ENCODE peak calls at places on chromosomes 11 and 22, in seven cellular contexts. One of them, this sample, is unnamed.
A peak's percentile ranks its signal among the peaks of the same experiment; 100 is the strongest.

GRCh38 chr11:86484164-86484794 is 109.6 kb downstream of the CCDC81 start:
- DNase-seq in AG09319: peak; percentile 94
- DNase-seq in tibial nerve: no peak
- DNase-seq in endothelial cell: no peak
- DNase-seq in fibroblast of lung: peak; percentile 98
- DNase-seq in A549: peak; percentile 91
- DNase-seq in nephron progenitor cell: no peak
- DNase-seq in this sample: peak; percentile 79

GRCh38 chr11:38330578-38330977 is 1732.5 kb upstream of the RAG2 start:
- DNase-seq in AG09319: no peak
- DNase-seq in tibial nerve: no peak
- DNase-seq in A549: no peak
- DNase-seq in fibroblast of lung: no peak
- DNase-seq in nephron progenitor cell: no peak
- DNase-seq in endothelial cell: no peak
- DNase-seq in this sample: no peak

GRCh38 chr11:2267306-2267861 is 3.0 kb downstream of the ASCL2 start:
- DNase-seq in A549: no peak
- DNase-seq in AG09319: no peak
- DNase-seq in nephron progenitor cell: no peak
- DNase-seq in endothelial cell: no peak
- DNase-seq in tibial nerve: no peak
- DNase-seq in fibroblast of lung: no peak
- DNase-seq in this sample: no peak

GRCh38 chr11:360326-361280 is 8.7 kb upstream of the B4GALNT4 start:
- DNase-seq in AG09319: no peak
- DNase-seq in nephron progenitor cell: no peak
- DNase-seq in endothelial cell: no peak
- DNase-seq in A549: no peak
- DNase-seq in fibroblast of lung: no peak
- DNase-seq in tibial nerve: no peak
- DNase-seq in this sample: no peak

GRCh38 chr11:74695705-74696280 is 35.4 kb downstream of the CHRDL2 start:
- DNase-seq in tibial nerve: no peak
- DNase-seq in endothelial cell: no peak
- DNase-seq in fibroblast of lung: no peak
- DNase-seq in A549: no peak
- DNase-seq in AG09319: no peak
- DNase-seq in nephron progenitor cell: no peak
- DNase-seq in this sample: no peak

GRCh38 chr11:121914508-121914907 is 201.5 kb downstream of the BLID start:
- DNase-seq in endothelial cell: no peak
- DNase-seq in nephron progenitor cell: no peak
- DNase-seq in AG09319: no peak
- DNase-seq in fibroblast of lung: no peak
- DNase-seq in tibial nerve: no peak
- DNase-seq in A549: no peak
- DNase-seq in this sample: no peak

GRCh38 chr11:108754901-108755625 is 90.2 kb downstream of the DDX10 start:
- DNase-seq in tibial nerve: peak; percentile 45
- DNase-seq in nephron progenitor cell: no peak
- DNase-seq in endothelial cell: no peak
- DNase-seq in fibroblast of lung: peak; percentile 63
- DNase-seq in A549: no peak
- DNase-seq in AG09319: no peak
- DNase-seq in this sample: no peak

GRCh38 chr22:35910926-35911325 is 117.7 kb downstream of the RBFOX2 start:
- DNase-seq in nephron progenitor cell: no peak
- DNase-seq in AG09319: no peak
- DNase-seq in tibial nerve: no peak
- DNase-seq in A549: no peak
- DNase-seq in fibroblast of lung: no peak
- DNase-seq in endothelial cell: no peak
- DNase-seq in this sample: no peak

GRCh38 chr11:15909937-15910598 is 446.3 kb downstream of the SOX6 start:
- DNase-seq in tibial nerve: no peak
- DNase-seq in fibroblast of lung: no peak
- DNase-seq in endothelial cell: no peak
- DNase-seq in AG09319: no peak
- DNase-seq in nephron progenitor cell: no peak
- DNase-seq in A549: no peak
- DNase-seq in this sample: no peak

GRCh38 chr11:19728436-19728835 is 15.8 kb downstream of the NAV2 start:
- DNase-seq in endothelial cell: no peak
- DNase-seq in nephron progenitor cell: no peak
- DNase-seq in tibial nerve: no peak
- DNase-seq in A549: no peak
- DNase-seq in fibroblast of lung: peak; percentile 50
- DNase-seq in AG09319: no peak
- DNase-seq in this sample: peak; percentile 28

GRCh38 chr11:31106963-31107576 is 262.5 kb downstream of the DCDC1 start:
- DNase-seq in endothelial cell: peak; percentile 77
- DNase-seq in fibroblast of lung: peak; percentile 53
- DNase-seq in tibial nerve: peak; percentile 16
- DNase-seq in A549: peak; percentile 26
- DNase-seq in nephron progenitor cell: peak; percentile 81
- DNase-seq in AG09319: no peak
- DNase-seq in this sample: no peak

GRCh38 chr22:30671071-30671470 is 3.4 kb upstream of the DUSP18 start:
- DNase-seq in endothelial cell: no peak
- DNase-seq in tibial nerve: no peak
- DNase-seq in fibroblast of lung: no peak
- DNase-seq in A549: no peak
- DNase-seq in AG09319: no peak
- DNase-seq in nephron progenitor cell: no peak
- DNase-seq in this sample: no peak

GRCh38 chr11:93993747-93994146 is 27.4 kb upstream of the HEPHL1 start:
- DNase-seq in tibial nerve: no peak
- DNase-seq in endothelial cell: no peak
- DNase-seq in fibroblast of lung: no peak
- DNase-seq in AG09319: no peak
- DNase-seq in A549: no peak
- DNase-seq in nephron progenitor cell: no peak
- DNase-seq in this sample: no peak

GRCh38 chr11:112590778-112591177 is 330.1 kb upstream of the PLET1 start:
- DNase-seq in fibroblast of lung: no peak
- DNase-seq in A549: no peak
- DNase-seq in tibial nerve: no peak
- DNase-seq in AG09319: no peak
- DNase-seq in nephron progenitor cell: no peak
- DNase-seq in endothelial cell: no peak
- DNase-seq in this sample: peak; percentile 29

GRCh38 chr11:84384637-84385227 is 1098.6 kb upstream of the CCDC90B start:
- DNase-seq in A549: peak; percentile 4
- DNase-seq in fibroblast of lung: peak; percentile 49
- DNase-seq in AG09319: peak; percentile 14
- DNase-seq in tibial nerve: peak; percentile 25
- DNase-seq in endothelial cell: peak; percentile 50
- DNase-seq in nephron progenitor cell: peak; percentile 52
- DNase-seq in this sample: peak; percentile 2

GRCh38 chr22:48098243-48098935 is 1335.9 kb downstream of the TBC1D22A start:
- DNase-seq in fibroblast of lung: no peak
- DNase-seq in nephron progenitor cell: no peak
- DNase-seq in endothelial cell: no peak
- DNase-seq in A549: no peak
- DNase-seq in AG09319: no peak
- DNase-seq in tibial nerve: no peak
- DNase-seq in this sample: no peak

GRCh38 chr11:12693485-12694181 is 19.4 kb downstream of the TEAD1 start:
- DNase-seq in endothelial cell: peak; percentile 35
- DNase-seq in nephron progenitor cell: no peak
- DNase-seq in fibroblast of lung: peak; percentile 99
- DNase-seq in A549: peak; percentile 73
- DNase-seq in tibial nerve: peak; percentile 17
- DNase-seq in AG09319: peak; percentile 92
- DNase-seq in this sample: peak; percentile 97

GRCh38 chr11:126864934-126865333 is 135.6 kb downstream of the KIRREL3 start:
- DNase-seq in tibial nerve: no peak
- DNase-seq in endothelial cell: no peak
- DNase-seq in nephron progenitor cell: no peak
- DNase-seq in A549: no peak
- DNase-seq in fibroblast of lung: no peak
- DNase-seq in AG09319: no peak
- DNase-seq in this sample: no peak

GRCh38 chr11:113937918-113938317 is 33.3 kb downstream of the HTR3B start:
- DNase-seq in A549: no peak
- DNase-seq in endothelial cell: no peak
- DNase-seq in nephron progenitor cell: no peak
- DNase-seq in tibial nerve: no peak
- DNase-seq in AG09319: no peak
- DNase-seq in fibroblast of lung: no peak
- DNase-seq in this sample: no peak

GRCh38 chr11:7492253-7492652 is 6.9 kb downstream of the OLFML1 start:
- DNase-seq in endothelial cell: no peak
- DNase-seq in tibial nerve: no peak
- DNase-seq in AG09319: no peak
- DNase-seq in nephron progenitor cell: no peak
- DNase-seq in A549: no peak
- DNase-seq in fibroblast of lung: no peak
- DNase-seq in this sample: no peak

GRCh38 chr11:71190551-71190950 is 61.8 kb downstream of the SHANK2 start:
- DNase-seq in nephron progenitor cell: no peak
- DNase-seq in fibroblast of lung: no peak
- DNase-seq in AG09319: no peak
- DNase-seq in endothelial cell: no peak
- DNase-seq in tibial nerve: no peak
- DNase-seq in A549: no peak
- DNase-seq in this sample: no peak

GRCh38 chr22:27358096-27358870 is 443.3 kb downstream of the MN1 start:
- DNase-seq in fibroblast of lung: no peak
- DNase-seq in endothelial cell: no peak
- DNase-seq in AG09319: no peak
- DNase-seq in A549: no peak
- DNase-seq in nephron progenitor cell: no peak
- DNase-seq in tibial nerve: no peak
- DNase-seq in this sample: no peak

GRCh38 chr11:134132808-134133207 is 63.9 kb downstream of the JAM3 start:
- DNase-seq in endothelial cell: no peak
- DNase-seq in AG09319: no peak
- DNase-seq in nephron progenitor cell: no peak
- DNase-seq in tibial nerve: no peak
- DNase-seq in A549: no peak
- DNase-seq in fibroblast of lung: no peak
- DNase-seq in this sample: no peak

GRCh38 chr11:617912-618682 is 2.3 kb upstream of the IRF7 start:
- DNase-seq in fibroblast of lung: no peak
- DNase-seq in AG09319: no peak
- DNase-seq in nephron progenitor cell: no peak
- DNase-seq in A549: no peak
- DNase-seq in endothelial cell: no peak
- DNase-seq in tibial nerve: no peak
- DNase-seq in this sample: no peak

GRCh38 chr22:37249946-37250345 is 5.9 kb upstream of the RAC2 start:
- DNase-seq in AG09319: no peak
- DNase-seq in A549: no peak
- DNase-seq in endothelial cell: no peak
- DNase-seq in tibial nerve: no peak
- DNase-seq in fibroblast of lung: no peak
- DNase-seq in nephron progenitor cell: no peak
- DNase-seq in this sample: no peak

GRCh38 chr11:14258177-14258935 is 100.6 kb downstream of the RRAS2 start:
- DNase-seq in A549: peak; percentile 44
- DNase-seq in nephron progenitor cell: no peak
- DNase-seq in endothelial cell: no peak
- DNase-seq in AG09319: no peak
- DNase-seq in fibroblast of lung: peak; percentile 87
- DNase-seq in tibial nerve: no peak
- DNase-seq in this sample: peak; percentile 14

GRCh38 chr11:59668950-59669610 is at the start of gene PATL1:
- DNase-seq in A549: peak; percentile 96
- DNase-seq in fibroblast of lung: peak; percentile 99
- DNase-seq in endothelial cell: peak; percentile 99
- DNase-seq in AG09319: peak; percentile 97
- DNase-seq in tibial nerve: peak; percentile 99
- DNase-seq in nephron progenitor cell: peak; percentile 98
- DNase-seq in this sample: peak; percentile 98
- TF ChIP-seq CTCF in A549: no peak
- TF ChIP-seq CTCF in fibroblast of lung: no peak
- TF ChIP-seq CTCF in endothelial cell: no peak
- TF ChIP-seq CTCF in AG09319: no peak
- TF ChIP-seq CTCF in tibial nerve: peak; percentile 44
- TF ChIP-seq CTCF in nephron progenitor cell: no peak
- TF ChIP-seq CTCF in this sample: no peak

DNA sequence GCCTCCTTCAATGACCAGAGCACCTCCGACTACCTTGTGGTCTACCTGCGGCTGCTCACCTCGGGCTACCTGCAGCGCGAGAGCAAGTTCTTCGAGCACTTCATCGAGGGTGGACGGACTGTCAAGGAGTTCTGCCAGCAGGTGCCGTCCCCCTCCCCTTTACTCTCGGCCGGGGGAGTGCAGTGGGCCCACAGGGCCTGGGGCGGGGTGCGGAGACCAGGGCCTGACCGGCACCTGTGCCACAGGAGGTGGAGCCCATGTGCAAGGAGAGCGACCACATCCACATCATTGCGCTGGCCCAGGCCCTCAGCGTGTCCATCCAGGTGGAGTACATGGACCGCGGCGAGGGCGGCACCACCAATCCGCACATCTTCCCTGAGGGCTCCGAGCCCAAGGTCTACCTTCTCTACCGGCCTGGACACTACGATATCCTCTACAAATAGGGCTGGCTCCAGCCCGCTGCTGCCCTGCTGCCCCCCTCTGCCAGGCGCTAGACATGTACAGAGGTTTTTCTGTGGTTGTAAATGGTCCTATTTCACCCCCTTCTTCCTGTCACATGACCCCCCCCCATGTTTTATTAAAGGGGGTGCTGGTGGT is 11.0 kb downstream of the OTUB1 start:
- DNase-seq in tibial nerve: no peak
- DNase-seq in A549: no peak
- DNase-seq in endothelial cell: no peak
- DNase-seq in fibroblast of lung: no peak
- DNase-seq in AG09319: no peak
- DNase-seq in nephron progenitor cell: no peak
- DNase-seq in this sample: no peak
- TF ChIP-seq CTCF in tibial nerve: no peak
- TF ChIP-seq CTCF in A549: no peak
- TF ChIP-seq CTCF in endothelial cell: no peak
- TF ChIP-seq CTCF in fibroblast of lung: no peak
- TF ChIP-seq CTCF in AG09319: no peak
- TF ChIP-seq CTCF in nephron progenitor cell: no peak
- TF ChIP-seq CTCF in this sample: no peak

DNA sequence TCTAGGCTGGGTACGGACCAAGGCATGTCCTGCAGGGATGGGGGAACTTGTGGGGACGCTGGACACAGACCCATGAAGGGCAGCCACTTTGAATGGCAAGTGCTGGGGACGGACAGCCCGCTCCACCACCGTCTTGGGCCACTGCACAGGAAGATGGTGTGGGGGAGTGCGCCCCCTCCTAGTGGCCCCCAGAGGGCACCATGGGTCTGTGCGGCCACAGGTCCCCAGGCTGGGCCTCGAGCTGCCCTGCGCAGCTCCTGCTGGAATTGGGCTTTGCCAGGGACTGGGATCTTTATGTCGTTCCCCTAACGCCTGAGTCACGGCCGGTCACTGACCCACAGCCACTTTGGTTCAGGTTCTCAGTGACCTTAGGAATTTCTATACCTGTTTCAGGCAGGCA is 44.4 kb downstream of the NAT10 start:
- DNase-seq in AG09319: no peak
- DNase-seq in nephron progenitor cell: peak; percentile 55
- DNase-seq in endothelial cell: peak; percentile 20
- DNase-seq in fibroblast of lung: peak; percentile 27
- DNase-seq in tibial nerve: no peak
- DNase-seq in A549: peak; percentile 36
- DNase-seq in this sample: no peak
- TF ChIP-seq CTCF in AG09319: peak; percentile 44
- TF ChIP-seq CTCF in nephron progenitor cell: peak; percentile 46
- TF ChIP-seq CTCF in endothelial cell: no peak
- TF ChIP-seq CTCF in fibroblast of lung: peak; percentile 42
- TF ChIP-seq CTCF in tibial nerve: peak; percentile 26
- TF ChIP-seq CTCF in A549: peak; percentile 34
- TF ChIP-seq CTCF in this sample: peak; percentile 65

GRCh38 chr11:100586346-100587101 is 100.6 kb upstream of the ARHGAP42 start:
- DNase-seq in endothelial cell: no peak
- DNase-seq in A549: no peak
- DNase-seq in AG09319: no peak
- DNase-seq in fibroblast of lung: no peak
- DNase-seq in nephron progenitor cell: no peak
- DNase-seq in tibial nerve: no peak
- DNase-seq in this sample: no peak
- TF ChIP-seq CTCF in endothelial cell: no peak
- TF ChIP-seq CTCF in A549: no peak
- TF ChIP-seq CTCF in AG09319: no peak
- TF ChIP-seq CTCF in fibroblast of lung: no peak
- TF ChIP-seq CTCF in nephron progenitor cell: no peak
- TF ChIP-seq CTCF in tibial nerve: no peak
- TF ChIP-seq CTCF in this sample: no peak

This sample was measured in HFFc6.